ENCODE peak calls at places on chromosomes 11 and 22, in four cellular contexts. One of them, this sample, is unnamed.

GRCh38 chr11:110712643-110713468 is 619 bp upstream of the ARHGAP20 start:
- DNase-seq in K562: no peak
- DNase-seq in HepG2: no peak
- DNase-seq in SK-N-SH: peak
- DNase-seq in this sample: no peak

GRCh38 chr11:10878408-10879214 is 20.8 kb upstream of the ZBED5 start:
- DNase-seq in K562: peak
- DNase-seq in HepG2: peak
- DNase-seq in SK-N-SH: peak
- DNase-seq in this sample: peak

GRCh38 chr11:69650081-69650831 is 9.3 kb downstream of the CCND1 start:
- DNase-seq in K562: no peak
- DNase-seq in HepG2: no peak
- DNase-seq in SK-N-SH: peak
- DNase-seq in this sample: no peak

GRCh38 chr11:117191680-117192400 is 7.3 kb upstream of the TAGLN start:
- DNase-seq in K562: no peak
- DNase-seq in HepG2: no peak
- DNase-seq in SK-N-SH: no peak
- DNase-seq in this sample: no peak

GRCh38 chr11:10922944-10923343 is 65.1 kb upstream of the ZBED5 start:
- DNase-seq in K562: no peak
- DNase-seq in HepG2: no peak
- DNase-seq in SK-N-SH: no peak
- DNase-seq in this sample: no peak

GRCh38 chr22:43406186-43406790 is 5.5 kb upstream of the MPPED1 start:
- DNase-seq in K562: no peak
- DNase-seq in HepG2: no peak
- DNase-seq in SK-N-SH: no peak
- DNase-seq in this sample: no peak

GRCh38 chr11:134634897-134635831 is 223.1 kb upstream of the B3GAT1 start:
- DNase-seq in K562: no peak
- DNase-seq in HepG2: no peak
- DNase-seq in SK-N-SH: peak
- DNase-seq in this sample: no peak

GRCh38 chr11:13008625-13009475 is at the start of gene RASSF10:
- DNase-seq in K562: no peak
- DNase-seq in HepG2: no peak
- DNase-seq in SK-N-SH: peak
- DNase-seq in this sample: no peak

GRCh38 chr11:96486890-96487633 is 97.2 kb downstream of the JRKL start:
- DNase-seq in K562: no peak
- DNase-seq in HepG2: peak
- DNase-seq in SK-N-SH: no peak
- DNase-seq in this sample: no peak

GRCh38 chr22:50731811-50732624 is 6.0 kb upstream of the ACR start:
- DNase-seq in K562: peak
- DNase-seq in HepG2: peak
- DNase-seq in SK-N-SH: peak
- DNase-seq in this sample: peak

GRCh38 chr22:35952576-35952975 is 76.0 kb downstream of the RBFOX2 start:
- DNase-seq in K562: no peak
- DNase-seq in HepG2: no peak
- DNase-seq in SK-N-SH: no peak
- DNase-seq in this sample: no peak

GRCh38 chr11:45045692-45046471 is 95.2 kb upstream of the TP53I11 start:
- DNase-seq in K562: no peak
- DNase-seq in HepG2: no peak
- DNase-seq in SK-N-SH: no peak
- DNase-seq in this sample: peak

GRCh38 chr11:72343159-72343756 is 91.1 kb downstream of the CLPB start:
- DNase-seq in K562: no peak
- DNase-seq in HepG2: no peak
- DNase-seq in SK-N-SH: no peak
- DNase-seq in this sample: no peak

GRCh38 chr11:130379276-130379675 is 49.1 kb downstream of the ADAMTS8 start:
- DNase-seq in K562: no peak
- DNase-seq in HepG2: no peak
- DNase-seq in SK-N-SH: no peak
- DNase-seq in this sample: no peak

GRCh38 chr11:34394771-34395300 is 37.0 kb upstream of the ABTB2 start:
- DNase-seq in K562: no peak
- DNase-seq in HepG2: no peak
- DNase-seq in SK-N-SH: no peak
- DNase-seq in this sample: no peak

GRCh38 chr11:32101791-32102190 is 10.9 kb downstream of the RCN1 start:
- DNase-seq in K562: no peak
- DNase-seq in HepG2: no peak
- DNase-seq in SK-N-SH: no peak
- DNase-seq in this sample: no peak

GRCh38 chr22:37601540-37602442 is 6.8 kb upstream of the GGA1 start:
- DNase-seq in K562: no peak
- DNase-seq in HepG2: peak
- DNase-seq in SK-N-SH: no peak
- DNase-seq in this sample: peak

GRCh38 chr22:19988331-19988808 is 28.3 kb downstream of the ARVCF start:
- DNase-seq in K562: no peak
- DNase-seq in HepG2: no peak
- DNase-seq in SK-N-SH: no peak
- DNase-seq in this sample: no peak

GRCh38 chr11:12167098-12167999 is 57.0 kb downstream of the MICAL2 start:
- DNase-seq in K562: peak
- DNase-seq in HepG2: peak
- DNase-seq in SK-N-SH: no peak
- DNase-seq in this sample: peak

GRCh38 chr11:114348200-114349191 is 51.8 kb downstream of the C11orf71 start:
- DNase-seq in K562: no peak
- DNase-seq in HepG2: peak
- DNase-seq in SK-N-SH: peak
- DNase-seq in this sample: peak
- TF ChIP-seq YY1 in K562: no peak
- TF ChIP-seq YY1 in HepG2: no peak
- TF ChIP-seq YY1 in SK-N-SH: no peak
- TF ChIP-seq YY1 in this sample: no peak

DNA sequence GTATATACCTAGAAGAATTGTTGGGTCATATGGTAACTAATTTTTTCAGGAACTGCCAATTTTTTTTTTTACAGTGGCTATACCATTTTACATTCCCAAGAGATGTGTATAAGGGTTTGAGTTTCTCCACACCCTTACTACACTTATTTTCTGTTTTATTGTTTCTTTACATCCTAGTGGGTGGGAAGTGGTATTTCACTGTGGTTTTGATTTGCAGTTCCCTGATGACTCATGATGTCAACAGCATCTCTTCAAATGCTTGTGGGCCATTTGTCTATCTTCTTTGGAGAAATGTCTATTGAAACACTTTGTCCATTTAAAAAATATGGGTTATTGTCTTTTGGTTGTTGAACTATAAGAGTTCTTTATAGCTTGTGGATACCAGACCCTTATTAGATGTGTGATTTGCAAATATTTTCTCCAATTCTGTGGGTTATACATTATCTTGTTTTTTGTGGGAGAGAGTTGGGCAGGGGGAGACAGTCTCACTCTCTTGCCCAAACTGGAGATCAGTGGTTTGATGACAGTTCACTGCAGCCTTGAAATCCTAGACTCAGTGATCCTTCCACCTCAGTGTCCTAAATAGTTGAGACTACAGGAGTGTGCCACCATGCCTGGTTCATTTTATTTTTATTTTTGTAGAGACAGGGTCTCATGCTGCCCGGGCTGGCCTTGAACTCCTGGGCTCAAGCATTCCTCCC is 30.3 kb upstream of the PISD start:
- DNase-seq in K562: no peak
- DNase-seq in HepG2: no peak
- DNase-seq in SK-N-SH: no peak
- DNase-seq in this sample: no peak
- TF ChIP-seq MAX in K562: no peak
- TF ChIP-seq MAX in HepG2: no peak
- TF ChIP-seq MAX in SK-N-SH: no peak
- TF ChIP-seq MAX in this sample: no peak

GRCh38 chr11:75349540-75350116 is 1.8 kb downstream of the ARRB1 start:
- DNase-seq in K562: peak
- DNase-seq in HepG2: no peak
- DNase-seq in SK-N-SH: no peak
- DNase-seq in this sample: no peak
- TF ChIP-seq ELF1 in K562: no peak
- TF ChIP-seq ELF1 in HepG2: peak
- TF ChIP-seq ELF1 in SK-N-SH: no peak
- TF ChIP-seq ELF1 in this sample: no peak

GRCh38 chr11:122723576-122723975 is 68.1 kb downstream of the UBASH3B start:
- DNase-seq in K562: no peak
- DNase-seq in HepG2: no peak
- DNase-seq in SK-N-SH: no peak
- DNase-seq in this sample: no peak

GRCh38 chr11:122723106-122723505 is 67.6 kb downstream of the UBASH3B start:
- DNase-seq in K562: no peak
- DNase-seq in HepG2: no peak
- DNase-seq in SK-N-SH: no peak
- DNase-seq in this sample: no peak

GRCh38 chr11:122721201-122721963 is 65.9 kb downstream of the UBASH3B start:
- DNase-seq in K562: no peak
- DNase-seq in HepG2: no peak
- DNase-seq in SK-N-SH: no peak
- DNase-seq in this sample: no peak

GRCh38 chr11:122720482-122720881 is 65.0 kb downstream of the UBASH3B start:
- DNase-seq in K562: no peak
- DNase-seq in HepG2: no peak
- DNase-seq in SK-N-SH: no peak
- DNase-seq in this sample: no peak

GRCh38 chr11:122721964-122722266 is 66.4 kb downstream of the UBASH3B start:
- DNase-seq in K562: no peak
- DNase-seq in HepG2: no peak
- DNase-seq in SK-N-SH: no peak
- DNase-seq in this sample: peak
- TF ChIP-seq YY1 in K562: no peak
- TF ChIP-seq YY1 in HepG2: no peak
- TF ChIP-seq YY1 in SK-N-SH: no peak
- TF ChIP-seq YY1 in this sample: no peak

DNA sequence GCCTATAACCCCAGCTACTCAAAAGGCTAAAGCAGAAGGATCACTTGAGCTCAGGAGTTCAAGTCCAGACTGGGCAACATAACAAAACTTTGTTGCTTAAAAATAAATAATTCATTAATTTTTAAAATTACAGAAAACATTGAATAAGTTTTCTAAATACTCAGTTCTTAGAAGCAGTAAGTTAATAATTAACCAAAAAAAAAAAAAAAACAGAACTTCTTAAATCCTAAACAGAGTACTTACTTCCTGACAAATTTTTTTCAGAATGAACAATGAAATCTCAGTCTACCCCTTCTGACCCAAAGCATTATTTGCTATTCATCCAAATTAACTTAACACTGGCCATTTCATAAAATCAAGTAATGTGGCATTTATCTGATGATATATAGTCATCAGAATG is 65.4 kb upstream of the ARHGAP32 start:
- DNase-seq in K562: no peak
- DNase-seq in HepG2: no peak
- DNase-seq in SK-N-SH: no peak
- DNase-seq in this sample: no peak
- TF ChIP-seq MAX in K562: no peak
- TF ChIP-seq MAX in HepG2: no peak
- TF ChIP-seq MAX in SK-N-SH: no peak
- TF ChIP-seq MAX in this sample: no peak

GRCh38 chr11:46117842-46118241 is 3.4 kb downstream of the PHF21A start:
- DNase-seq in K562: no peak
- DNase-seq in HepG2: no peak
- DNase-seq in SK-N-SH: no peak
- DNase-seq in this sample: no peak

GRCh38 chr11:46119053-46119351 is 2.3 kb downstream of the PHF21A start:
- DNase-seq in K562: no peak
- DNase-seq in HepG2: no peak
- DNase-seq in SK-N-SH: no peak
- DNase-seq in this sample: no peak

GRCh38 chr11:46120361-46120710 is 918 bp downstream of the PHF21A start:
- DNase-seq in K562: peak
- DNase-seq in HepG2: no peak
- DNase-seq in SK-N-SH: no peak
- DNase-seq in this sample: no peak

GRCh38 chr11:46120711-46121327 is 435 bp downstream of the PHF21A start:
- DNase-seq in K562: peak
- DNase-seq in HepG2: peak
- DNase-seq in SK-N-SH: peak
- DNase-seq in this sample: no peak

GRCh38 chr11:46119352-46120216 is 1.7 kb downstream of the PHF21A start:
- DNase-seq in K562: peak
- DNase-seq in HepG2: peak
- DNase-seq in SK-N-SH: peak
- DNase-seq in this sample: no peak
- TF ChIP-seq ELF1 in K562: no peak
- TF ChIP-seq ELF1 in HepG2: no peak
- TF ChIP-seq ELF1 in SK-N-SH: no peak
- TF ChIP-seq ELF1 in this sample: no peak

GRCh38 chr11:36073411-36074203 is 129.7 kb downstream of the LDLRAD3 start:
- DNase-seq in K562: no peak
- DNase-seq in HepG2: no peak
- DNase-seq in SK-N-SH: peak
- DNase-seq in this sample: no peak
- TF ChIP-seq YY1 in K562: no peak
- TF ChIP-seq YY1 in HepG2: no peak
- TF ChIP-seq YY1 in SK-N-SH: no peak
- TF ChIP-seq YY1 in this sample: no peak

GRCh38 chr11:118229274-118229847 is 4.5 kb upstream of the JAML start:
- DNase-seq in K562: no peak
- DNase-seq in HepG2: no peak
- DNase-seq in SK-N-SH: no peak
- DNase-seq in this sample: no peak

GRCh38 chr11:118234833-118235232 is 10.0 kb upstream of the JAML start:
- DNase-seq in K562: no peak
- DNase-seq in HepG2: no peak
- DNase-seq in SK-N-SH: no peak
- DNase-seq in this sample: no peak

GRCh38 chr11:118230088-118230487 is 5.3 kb upstream of the JAML start:
- DNase-seq in K562: no peak
- DNase-seq in HepG2: no peak
- DNase-seq in SK-N-SH: no peak
- DNase-seq in this sample: no peak

GRCh38 chr11:118233377-118233776 is 8.6 kb upstream of the JAML start:
- DNase-seq in K562: no peak
- DNase-seq in HepG2: no peak
- DNase-seq in SK-N-SH: no peak
- DNase-seq in this sample: no peak

GRCh38 chr11:118232659-118233058 is 7.8 kb upstream of the JAML start:
- DNase-seq in K562: no peak
- DNase-seq in HepG2: peak
- DNase-seq in SK-N-SH: no peak
- DNase-seq in this sample: peak
- TF ChIP-seq MAX in K562: no peak
- TF ChIP-seq MAX in HepG2: no peak
- TF ChIP-seq MAX in SK-N-SH: no peak
- TF ChIP-seq MAX in this sample: peak

This sample was measured in HCT116.